ENCODE peak calls at places on chromosomes 1 and 21, in five cellular contexts. L, R, Q, H and U are unnamed samples.

GRCh38 chr1:175269151-175269550 is 76.6 kb upstream of the KIAA0040 start:
- DNase-seq in Q (no peak), L (peak), H (no peak), R (no peak), U (no peak)

GRCh38 chr1:69244211-69244610 is 323.5 kb upstream of the LRRC7 start:
- DNase-seq in Q (no peak), L (no peak), H (peak), R (no peak), U (no peak)

GRCh38 chr1:202692959-202693555 is 17.2 kb downstream of the SYT2 start:
- DNase-seq in H (peak), Q (peak), L (peak), R (peak), U (peak)

GRCh38 chr1:222390181-222390580 is 157.7 kb downstream of the HHIPL2 start:
- DNase-seq in Q (no peak), R (peak), L (no peak), H (no peak), U (peak)

GRCh38 chr1:52416811-52417210 is 12.4 kb downstream of the PRPF38A start:
- DNase-seq in H (no peak), L (no peak), Q (no peak), R (no peak), U (no peak)

GRCh38 chr1:234780112-234780511 is 170.1 kb upstream of the IRF2BP2 start:
- DNase-seq in Q (no peak), R (no peak), H (no peak), L (no peak), U (no peak)

GRCh38 chr1:12595839-12596821 is 21.9 kb downstream of the DHRS3 start:
- DNase-seq in R (peak), H (peak), L (peak), Q (no peak), U (peak)

GRCh38 chr1:200379431-200379755 is 30.4 kb downstream of the ZNF281 start:
- DNase-seq in H (no peak), L (peak), R (peak), Q (no peak), U (peak)

GRCh38 chr1:17885663-17886062 is 130.5 kb downstream of the ACTL8 start:
- DNase-seq in H (no peak), L (no peak), Q (no peak), R (no peak), U (no peak)

GRCh38 chr1:36365310-36365895 is 20.3 kb downstream of the STK40 start:
- DNase-seq in L (no peak), H (no peak), Q (no peak), R (peak), U (peak)

GRCh38 chr1:19764848-19765247 is 34.9 kb downstream of the TMCO4 start:
- DNase-seq in H (no peak), L (peak), Q (no peak), R (no peak), U (no peak)

GRCh38 chr1:232853994-232854532 is 48.8 kb downstream of the MAP10 start:
- DNase-seq in Q (no peak), L (peak), H (no peak), R (peak), U (peak)

GRCh38 chr1:35558374-35559316 is 1.0 kb downstream of the NCDN start:
- DNase-seq in Q (no peak), R (no peak), H (no peak), L (no peak), U (no peak)

GRCh38 chr1:246791303-246791918 is 67.2 kb downstream of the SCCPDH start:
- DNase-seq in H (no peak), Q (no peak), L (no peak), R (no peak), U (no peak)

GRCh38 chr1:246790364-246790763 is 66.2 kb downstream of the SCCPDH start:
- DNase-seq in H (no peak), Q (no peak), L (no peak), R (no peak), U (no peak)

GRCh38 chr1:246792603-246793002 is 68.4 kb downstream of the SCCPDH start:
- DNase-seq in R (no peak), L (no peak), Q (no peak), H (no peak), U (no peak)

GRCh38 chr1:246789454-246790339 is 65.5 kb downstream of the SCCPDH start:
- DNase-seq in R (no peak), Q (no peak), L (no peak), H (no peak), U (no peak)

GRCh38 chr1:246790833-246791232 is 66.6 kb downstream of the SCCPDH start:
- DNase-seq in R (no peak), H (no peak), L (no peak), Q (no peak), U (no peak)
- H4K91ac ChIP-seq in R (no peak), H (no peak), L (no peak), Q (no peak), U (no peak)

GRCh38 chr1:229381234-229381633 is 38.4 kb upstream of the CCSAP start:
- DNase-seq in R (no peak), Q (no peak), H (peak), L (no peak), U (no peak)
- H4K91ac ChIP-seq in R (no peak), Q (no peak), H (no peak), L (no peak), U (no peak)

DNA sequence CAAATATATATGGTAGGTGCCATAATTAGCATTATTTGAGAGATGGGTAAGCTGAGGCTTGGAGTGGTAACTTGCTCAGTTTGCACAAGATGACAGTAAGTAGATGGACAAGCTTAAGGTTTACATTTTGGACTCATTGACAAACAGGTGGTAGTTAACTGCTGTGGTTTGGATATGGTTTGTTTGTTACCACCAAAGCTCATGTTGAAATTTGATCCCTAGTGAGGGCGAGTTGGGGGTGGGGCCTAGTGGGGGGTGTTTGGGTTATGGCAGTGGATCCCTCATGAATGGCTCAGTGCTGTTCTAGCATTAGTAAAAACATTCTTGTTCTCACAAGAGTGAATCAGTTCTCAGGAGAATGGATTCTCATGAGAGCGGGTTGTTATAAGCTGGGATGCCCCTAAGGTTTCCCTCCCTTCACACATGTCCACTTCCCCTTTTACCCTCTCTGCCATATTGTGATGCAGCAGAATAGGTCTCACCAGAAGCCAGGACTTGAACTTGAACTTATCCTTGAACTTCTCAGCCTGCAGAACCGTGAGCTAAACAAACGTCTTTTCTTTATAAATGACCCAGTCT is 6.6 kb upstream of the PRRX1 start:
- DNase-seq in L (no peak), R (peak), Q (no peak), H (no peak), U (no peak)
- H4K91ac ChIP-seq in L (no peak), R (no peak), Q (no peak), H (no peak), U (no peak)

DNA sequence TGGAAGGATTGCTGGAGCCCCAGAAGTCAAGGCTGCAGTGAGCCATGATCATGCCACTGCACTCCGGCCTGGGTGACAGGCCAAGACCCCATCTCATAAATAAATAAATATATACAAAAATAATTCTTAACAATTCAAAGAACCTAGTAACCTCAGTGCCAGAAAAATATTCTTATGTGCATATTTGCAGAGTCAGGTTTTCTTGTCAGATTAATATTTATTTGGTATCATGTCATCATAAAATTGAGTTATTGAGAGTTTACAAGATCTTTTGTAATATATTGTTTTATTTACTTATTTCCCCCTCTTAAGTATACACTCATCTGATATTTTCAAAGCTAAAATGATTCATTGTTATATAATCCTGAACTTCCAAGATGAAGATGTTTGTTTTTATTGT is 24.5 kb upstream of the AGL start:
- DNase-seq in R (no peak), L (no peak), H (no peak), Q (no peak), U (no peak)
- H4K91ac ChIP-seq in R (no peak), L (no peak), H (no peak), Q (no peak), U (no peak)

GRCh38 chr1:224333939-224334701 is 4.1 kb upstream of the NVL start:
- DNase-seq in Q (no peak), H (no peak), L (no peak), R (peak), U (peak)

GRCh38 chr1:224331824-224332223 is 1.9 kb upstream of the NVL start:
- DNase-seq in H (no peak), R (no peak), L (no peak), Q (no peak), U (no peak)

GRCh38 chr1:224331326-224331725 is 1.4 kb upstream of the NVL start:
- DNase-seq in H (no peak), L (no peak), R (no peak), Q (no peak), U (no peak)

GRCh38 chr1:224329842-224330753 is at the start of gene NVL:
- DNase-seq in Q (peak), R (peak), L (peak), H (peak), U (peak)

DNA sequence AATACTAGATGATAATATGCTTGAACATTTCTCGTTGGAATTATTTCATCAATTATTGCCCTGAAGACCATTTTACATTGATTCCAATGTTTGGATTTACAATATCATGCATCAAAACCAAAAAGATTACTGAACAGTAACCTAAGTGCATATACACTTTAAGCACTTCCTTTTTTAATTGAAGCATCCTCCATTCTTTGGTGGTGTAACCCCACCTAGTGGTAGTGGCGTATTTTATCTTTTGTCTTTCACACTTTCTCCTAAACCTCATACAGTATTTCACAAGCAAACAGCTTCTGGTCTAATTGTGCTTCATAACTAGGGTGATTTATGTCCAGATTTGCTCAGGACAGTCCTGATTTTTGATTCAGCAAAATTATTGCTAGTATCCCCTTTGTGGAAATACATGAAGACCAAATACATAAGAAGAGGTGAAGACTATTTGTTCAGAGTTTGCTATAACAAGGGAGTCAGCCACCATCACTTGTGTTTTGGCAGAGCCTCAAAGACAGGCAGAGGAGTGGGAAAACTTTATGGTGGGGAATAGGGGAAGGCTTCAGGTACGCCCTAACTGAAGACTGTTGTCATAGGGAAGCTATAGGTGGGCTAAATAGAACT is 3.4 kb upstream of the NVL start:
- DNase-seq in R (peak), H (no peak), Q (no peak), L (peak), U (peak)
- H4K91ac ChIP-seq in R (no peak), H (no peak), Q (no peak), L (no peak), U (no peak)

GRCh38 chr1:10121688-10122087 is 88.7 kb upstream of the KIF1B start:
- DNase-seq in R (no peak), Q (no peak), L (no peak), H (no peak), U (no peak)
- H4K91ac ChIP-seq in R (no peak), Q (no peak), L (no peak), H (no peak), U (no peak)

DNA sequence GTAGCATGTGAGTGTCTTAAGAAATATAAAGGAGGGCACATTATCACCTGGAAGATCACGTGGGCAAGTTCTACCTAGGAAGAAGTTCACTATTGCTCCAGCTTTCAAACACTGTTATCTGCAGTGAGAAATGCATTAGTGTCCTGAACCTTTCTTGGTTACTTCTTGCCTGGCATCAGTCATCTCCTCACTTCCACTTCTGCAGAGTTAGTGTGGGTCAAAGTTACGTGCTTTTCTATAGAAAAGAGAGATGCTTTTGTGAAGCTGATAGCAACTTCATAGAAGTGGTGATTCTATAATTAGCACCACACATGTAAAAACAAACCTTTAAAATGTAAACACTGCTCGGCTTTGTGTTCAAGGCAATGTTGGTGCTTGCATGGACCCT is 57.2 kb downstream of the MRPS6 start:
- DNase-seq in R (no peak), L (no peak), Q (no peak), H (no peak), U (no peak)
- H4K91ac ChIP-seq in R (peak), L (peak), Q (no peak), H (no peak), U (no peak)